ENCODE peak calls at places on chromosome 18, in ten cellular contexts. B, V, E, G, L, R, Y, O, Q and T are unnamed samples.

GRCh38 chr18:12278765-12279682 is 24.9 kb downstream of the CIDEA start:
- DNase-seq in L (peak), Q (peak), R (peak), O (no peak), E (no peak), B (no peak), G (peak), V (no peak), Y (peak), T (no peak)

GRCh38 chr18:46152436-46152807 is 48.2 kb downstream of the HAUS1 start:
- DNase-seq in E (no peak), G (no peak), Q (peak), L (no peak), R (no peak), Y (no peak), B (no peak), V (no peak), O (no peak), T (no peak)

GRCh38 chr18:9629709-9630108 is 15.3 kb upstream of the PPP4R1 start:
- DNase-seq in E (no peak), O (no peak), V (no peak), B (no peak), L (no peak), R (no peak), Y (no peak), G (no peak), Q (no peak), T (no peak)

GRCh38 chr18:52715421-52715820 is 375.4 kb downstream of the DCC start:
- DNase-seq in Y (no peak), O (no peak), B (no peak), L (no peak), E (no peak), R (peak), G (no peak), Q (no peak), V (no peak), T (no peak)

GRCh38 chr18:46736736-46737135 is 20.1 kb downstream of the ST8SIA5 start:
- DNase-seq in Y (no peak), V (no peak), G (no peak), O (no peak), R (no peak), E (no peak), B (no peak), Q (no peak), L (no peak), T (no peak)

GRCh38 chr18:8816805-8817204 is 111.4 kb downstream of the MTCL1 start:
- DNase-seq in B (no peak), E (no peak), O (no peak), L (no peak), R (no peak), Y (no peak), G (peak), Q (no peak), V (no peak), T (no peak)

GRCh38 chr18:45249306-45249705 is 366.0 kb upstream of the SLC14A2 start:
- DNase-seq in L (no peak), Q (no peak), B (no peak), O (no peak), R (no peak), G (no peak), Y (no peak), V (no peak), E (no peak), T (no peak)

GRCh38 chr18:44679912-44680270 is 797 bp upstream of the SETBP1 start:
- DNase-seq in B (no peak), V (no peak), O (peak), E (peak), L (peak), Y (peak), R (peak), G (peak), Q (peak), T (peak)

GRCh38 chr18:44729631-44730101 is 49.0 kb downstream of the SETBP1 start:
- DNase-seq in B (no peak), Q (no peak), V (peak), Y (no peak), L (no peak), G (no peak), O (peak), E (peak), R (peak), T (no peak)

GRCh38 chr18:22176622-22177495 is 7.5 kb downstream of the GATA6 start:
- DNase-seq in V (no peak), L (peak), B (no peak), E (no peak), Y (no peak), R (no peak), O (no peak), Q (peak), G (peak), T (no peak)

GRCh38 chr18:67597759-67598158 is 81.2 kb upstream of the DSEL start:
- DNase-seq in L (no peak), V (no peak), O (no peak), Y (no peak), R (no peak), E (no peak), G (no peak), B (no peak), Q (no peak), T (no peak)

GRCh38 chr18:70366174-70366573 is 77.3 kb downstream of the SOCS6 start:
- DNase-seq in O (no peak), E (no peak), G (no peak), L (no peak), V (no peak), R (peak), Y (no peak), Q (no peak), B (no peak), T (no peak)

GRCh38 chr18:34196231-34196630 is 28.5 kb downstream of the NOL4 start:
- DNase-seq in L (no peak), G (no peak), V (no peak), O (no peak), B (no peak), Y (no peak), E (no peak), R (no peak), Q (no peak), T (no peak)

GRCh38 chr18:62802523-62802922 is 87.2 kb downstream of the PHLPP1 start:
- DNase-seq in V (no peak), Q (no peak), R (no peak), B (no peak), E (no peak), O (no peak), Y (no peak), L (no peak), G (no peak), T (no peak)

GRCh38 chr18:9209230-9209629 is 72.6 kb downstream of the ANKRD12 start:
- DNase-seq in L (no peak), Y (no peak), B (no peak), E (no peak), O (no peak), G (no peak), V (no peak), Q (no peak), R (no peak), T (no peak)

GRCh38 chr18:74203811-74204210 is 55.5 kb downstream of the TIMM21 start:
- DNase-seq in G (no peak), E (no peak), L (no peak), V (no peak), B (no peak), O (no peak), Q (no peak), Y (no peak), R (no peak), T (no peak)

GRCh38 chr18:6891788-6892187 is 162.3 kb downstream of the ARHGAP28 start:
- DNase-seq in Q (no peak), L (no peak), O (no peak), R (no peak), G (no peak), B (no peak), E (no peak), Y (no peak), V (no peak), T (no peak)

GRCh38 chr18:34970106-34970505 is 71.1 kb upstream of the MAPRE2 start:
- DNase-seq in E (no peak), R (no peak), L (no peak), G (no peak), B (no peak), Y (no peak), O (no peak), Q (no peak), V (no peak), T (no peak)

GRCh38 chr18:24601624-24602023 is 141.2 kb downstream of the HRH4 start:
- DNase-seq in O (no peak), V (no peak), L (no peak), R (peak), Q (no peak), G (no peak), B (no peak), Y (no peak), E (no peak), T (no peak)

GRCh38 chr18:8730080-8730827 is 24.9 kb downstream of the MTCL1 start:
- DNase-seq in R (no peak), L (no peak), G (no peak), E (no peak), O (no peak), V (no peak), Q (peak), Y (no peak), B (no peak), T (no peak)

GRCh38 chr18:45386256-45386655 is 229.0 kb upstream of the SLC14A2 start:
- DNase-seq in O (no peak), B (no peak), Y (no peak), E (no peak), Q (no peak), G (peak), V (no peak), R (peak), L (no peak), T (no peak)

GRCh38 chr18:5543036-5543671 is 643 bp downstream of the EPB41L3 start:
- DNase-seq in V (no peak), O (peak), Y (no peak), R (peak), G (peak), E (no peak), Q (no peak), L (peak), B (no peak), T (no peak)

GRCh38 chr18:55116855-55117254 is 157.6 kb upstream of the CCDC68 start:
- DNase-seq in Q (no peak), V (no peak), L (no peak), O (no peak), E (no peak), R (no peak), G (no peak), Y (no peak), B (no peak), T (no peak)

GRCh38 chr18:70576281-70577022 is 287.6 kb downstream of the SOCS6 start:
- DNase-seq in G (no peak), E (no peak), Q (no peak), O (no peak), Y (no peak), B (no peak), R (no peak), V (no peak), L (no peak), T (no peak)

GRCh38 chr18:136433-136832 is 21.9 kb upstream of the USP14 start:
- DNase-seq in B (peak), V (peak), Y (no peak), O (no peak), E (no peak), R (no peak), Q (no peak), G (no peak), L (no peak), T (no peak)

GRCh38 chr18:40346146-40346545 is 1608.9 kb upstream of the PIK3C3 start:
- DNase-seq in Y (no peak), V (no peak), L (no peak), G (no peak), O (no peak), Q (no peak), B (no peak), R (no peak), E (no peak), T (no peak)

GRCh38 chr18:2982452-2983172 is 30.3 kb downstream of the LPIN2 start:
- DNase-seq in Q (no peak), G (no peak), L (no peak), V (no peak), O (no peak), E (peak), R (peak), B (peak), Y (no peak), T (no peak)
- H3K27ac ChIP-seq in Q (peak), G (no peak), L (peak), V (peak), O (peak), E (peak), R (no peak), B (peak), Y (peak), T (no peak)

GRCh38 chr18:37391698-37392548 is 173.7 kb downstream of the CELF4 start:
- DNase-seq in L (no peak), E (no peak), Q (no peak), R (no peak), Y (no peak), G (no peak), V (no peak), O (peak), B (no peak), T (peak)
- H3K27ac ChIP-seq in L (no peak), E (no peak), Q (no peak), R (no peak), Y (no peak), G (no peak), V (no peak), O (no peak), B (no peak), T (peak)

DNA sequence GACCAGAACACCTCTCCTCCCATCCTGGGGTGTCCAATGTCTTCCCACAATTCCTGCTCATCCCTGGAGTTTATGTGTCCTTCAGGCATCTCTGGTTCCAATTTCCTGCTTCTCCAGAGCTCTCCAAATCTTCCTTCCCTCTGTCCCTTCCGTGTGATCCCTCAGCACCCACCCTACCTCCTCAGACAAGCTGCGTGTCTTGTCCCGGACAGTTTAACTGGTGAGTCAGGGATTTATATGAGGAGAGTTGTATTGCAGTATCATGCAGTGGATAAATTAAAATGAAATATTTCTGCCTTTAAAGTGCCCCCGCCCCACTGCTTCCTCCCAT is 101.9 kb downstream of the LIPG start:
- DNase-seq in L (no peak), R (no peak), O (no peak), E (no peak), B (no peak), Q (no peak), Y (no peak), G (no peak), V (no peak), T (no peak)
- H3K27ac ChIP-seq in L (no peak), R (no peak), O (no peak), E (no peak), B (no peak), Q (no peak), Y (no peak), G (no peak), V (no peak), T (no peak)

GRCh38 chr18:78790960-78791359 is 188.7 kb upstream of the SALL3 start:
- DNase-seq in Y (no peak), V (no peak), O (peak), R (no peak), G (no peak), L (peak), Q (no peak), E (no peak), B (no peak), T (no peak)
- H3K27ac ChIP-seq in Y (no peak), V (no peak), O (no peak), R (no peak), G (no peak), L (no peak), Q (no peak), E (no peak), B (no peak), T (no peak)

GRCh38 chr18:13537022-13537780 is 189.2 kb downstream of the FAM210A start:
- DNase-seq in E (no peak), O (no peak), B (no peak), Y (no peak), G (no peak), Q (no peak), L (no peak), R (no peak), V (no peak), T (no peak)

GRCh38 chr18:13538630-13539029 is 187.7 kb downstream of the FAM210A start:
- DNase-seq in E (no peak), Y (no peak), Q (no peak), B (no peak), O (no peak), G (no peak), V (no peak), R (no peak), L (no peak), T (no peak)

GRCh38 chr18:13539843-13540535 is 186.4 kb downstream of the FAM210A start:
- DNase-seq in B (no peak), O (no peak), Q (no peak), E (no peak), R (no peak), V (no peak), L (no peak), Y (no peak), G (no peak), T (no peak)

GRCh38 chr18:13540783-13541182 is 185.6 kb downstream of the FAM210A start:
- DNase-seq in E (peak), V (peak), R (no peak), G (no peak), O (no peak), B (peak), L (no peak), Q (no peak), Y (no peak), T (no peak)

GRCh38 chr18:13539050-13539449 is 187.3 kb downstream of the FAM210A start:
- DNase-seq in G (no peak), L (no peak), V (peak), B (peak), O (no peak), Q (no peak), R (no peak), Y (no peak), E (peak), T (no peak)
- H3K27ac ChIP-seq in G (no peak), L (no peak), V (no peak), B (no peak), O (no peak), Q (peak), R (no peak), Y (peak), E (peak), T (peak)